ENCODE peak calls at places on chromosomes 3 and 15, in eight cellular contexts. One of them, this sample, is unnamed. For H3K36me3, H3K27me3 and H3K4me1, the result is how much of the 10 kb centered on the place peaks cover.

GRCh38 chr3:139286825-139287224 is 57.0 kb upstream of the MRPS22 start:
- DNase-seq in adipocyte: no peak
- DNase-seq in tibial artery: no peak
- DNase-seq in CD4-positive, CD25-positive, alpha-beta regulatory T cell: no peak
- DNase-seq in HCT116: no peak
- DNase-seq in mesendoderm: no peak
- DNase-seq in NT2/D1: no peak
- DNase-seq in PC-9: no peak
- DNase-seq in this sample: no peak

GRCh38 chr3:56620371-56620770 is 62.7 kb downstream of the TASOR start:
- DNase-seq in tibial artery: no peak
- DNase-seq in HCT116: no peak
- DNase-seq in mesendoderm: no peak
- DNase-seq in CD4-positive, CD25-positive, alpha-beta regulatory T cell: no peak
- DNase-seq in adipocyte: peak
- DNase-seq in NT2/D1: no peak
- DNase-seq in PC-9: no peak
- DNase-seq in this sample: no peak

GRCh38 chr3:195352895-195353488 is 82.0 kb upstream of the XXYLT1 start:
- DNase-seq in tibial artery: no peak
- DNase-seq in adipocyte: peak
- DNase-seq in mesendoderm: peak
- DNase-seq in PC-9: peak
- DNase-seq in HCT116: peak
- DNase-seq in NT2/D1: no peak
- DNase-seq in CD4-positive, CD25-positive, alpha-beta regulatory T cell: no peak
- DNase-seq in this sample: no peak

GRCh38 chr15:74136584-74137543 is 6.5 kb downstream of the ISLR2 start:
- DNase-seq in adipocyte: no peak
- DNase-seq in NT2/D1: no peak
- DNase-seq in PC-9: no peak
- DNase-seq in HCT116: no peak
- DNase-seq in tibial artery: no peak
- DNase-seq in mesendoderm: no peak
- DNase-seq in CD4-positive, CD25-positive, alpha-beta regulatory T cell: no peak
- DNase-seq in this sample: no peak

GRCh38 chr3:53577486-53577885 is 83.1 kb downstream of the CACNA1D start:
- DNase-seq in tibial artery: no peak
- DNase-seq in CD4-positive, CD25-positive, alpha-beta regulatory T cell: no peak
- DNase-seq in adipocyte: peak
- DNase-seq in PC-9: no peak
- DNase-seq in mesendoderm: peak
- DNase-seq in HCT116: no peak
- DNase-seq in NT2/D1: peak
- DNase-seq in this sample: no peak

GRCh38 chr3:146464005-146464595 is 5.3 kb downstream of the PLSCR2 start:
- DNase-seq in NT2/D1: no peak
- DNase-seq in CD4-positive, CD25-positive, alpha-beta regulatory T cell: no peak
- DNase-seq in tibial artery: no peak
- DNase-seq in mesendoderm: no peak
- DNase-seq in adipocyte: peak
- DNase-seq in PC-9: no peak
- DNase-seq in HCT116: no peak
- DNase-seq in this sample: no peak

GRCh38 chr3:25603703-25604102 is 61.0 kb downstream of the TOP2B start:
- DNase-seq in adipocyte: peak
- DNase-seq in NT2/D1: no peak
- DNase-seq in PC-9: no peak
- DNase-seq in tibial artery: peak
- DNase-seq in mesendoderm: no peak
- DNase-seq in HCT116: no peak
- DNase-seq in CD4-positive, CD25-positive, alpha-beta regulatory T cell: no peak
- DNase-seq in this sample: no peak

GRCh38 chr3:97857401-97857800 is 35.6 kb downstream of the CRYBG3 start:
- DNase-seq in adipocyte: no peak
- DNase-seq in PC-9: no peak
- DNase-seq in HCT116: no peak
- DNase-seq in mesendoderm: no peak
- DNase-seq in tibial artery: no peak
- DNase-seq in CD4-positive, CD25-positive, alpha-beta regulatory T cell: no peak
- DNase-seq in NT2/D1: no peak
- DNase-seq in this sample: no peak

GRCh38 chr15:40103124-40103858 is 5.4 kb downstream of the BMF start:
- DNase-seq in PC-9: peak
- DNase-seq in NT2/D1: no peak
- DNase-seq in HCT116: no peak
- DNase-seq in CD4-positive, CD25-positive, alpha-beta regulatory T cell: no peak
- DNase-seq in tibial artery: peak
- DNase-seq in mesendoderm: peak
- DNase-seq in adipocyte: peak
- DNase-seq in this sample: no peak

GRCh38 chr3:172104471-172105072 is 65.2 kb downstream of the FNDC3B start:
- DNase-seq in NT2/D1: no peak
- DNase-seq in adipocyte: no peak
- DNase-seq in PC-9: no peak
- DNase-seq in HCT116: no peak
- DNase-seq in CD4-positive, CD25-positive, alpha-beta regulatory T cell: no peak
- DNase-seq in tibial artery: no peak
- DNase-seq in mesendoderm: peak
- DNase-seq in this sample: no peak

GRCh38 chr15:74870496-74871213 is 2.5 kb downstream of the SCAMP2 start:
- DNase-seq in adipocyte: peak
- DNase-seq in NT2/D1: peak
- DNase-seq in tibial artery: no peak
- DNase-seq in HCT116: no peak
- DNase-seq in CD4-positive, CD25-positive, alpha-beta regulatory T cell: no peak
- DNase-seq in mesendoderm: peak
- DNase-seq in PC-9: peak
- DNase-seq in this sample: peak

GRCh38 chr3:53069422-53070068 is 23.7 kb upstream of the SFMBT1 start:
- DNase-seq in NT2/D1: no peak
- DNase-seq in tibial artery: no peak
- DNase-seq in CD4-positive, CD25-positive, alpha-beta regulatory T cell: no peak
- DNase-seq in mesendoderm: peak
- DNase-seq in adipocyte: no peak
- DNase-seq in HCT116: no peak
- DNase-seq in PC-9: no peak
- DNase-seq in this sample: no peak

GRCh38 chr3:178665747-178666146 is 129.5 kb downstream of the KCNMB2 start:
- DNase-seq in HCT116: no peak
- DNase-seq in CD4-positive, CD25-positive, alpha-beta regulatory T cell: no peak
- DNase-seq in adipocyte: no peak
- DNase-seq in PC-9: no peak
- DNase-seq in tibial artery: no peak
- DNase-seq in mesendoderm: no peak
- DNase-seq in NT2/D1: no peak
- DNase-seq in this sample: no peak

GRCh38 chr3:114586119-114586518 is 292.3 kb downstream of the TIGIT start:
- DNase-seq in PC-9: no peak
- DNase-seq in NT2/D1: no peak
- DNase-seq in adipocyte: no peak
- DNase-seq in mesendoderm: no peak
- DNase-seq in HCT116: peak
- DNase-seq in tibial artery: no peak
- DNase-seq in CD4-positive, CD25-positive, alpha-beta regulatory T cell: no peak
- DNase-seq in this sample: no peak

GRCh38 chr3:38126121-38126892 is 10.6 kb downstream of the ACAA1 start:
- DNase-seq in PC-9: no peak
- DNase-seq in CD4-positive, CD25-positive, alpha-beta regulatory T cell: no peak
- DNase-seq in mesendoderm: no peak
- DNase-seq in tibial artery: no peak
- DNase-seq in NT2/D1: no peak
- DNase-seq in adipocyte: no peak
- DNase-seq in HCT116: no peak
- DNase-seq in this sample: no peak
- H3K36me3 ChIP-seq in PC-9: under half
- H3K36me3 ChIP-seq in CD4-positive, CD25-positive, alpha-beta regulatory T cell: half or more
- H3K36me3 ChIP-seq in mesendoderm: under half
- H3K36me3 ChIP-seq in tibial artery: half or more
- H3K36me3 ChIP-seq in NT2/D1: half or more
- H3K36me3 ChIP-seq in adipocyte: half or more
- H3K36me3 ChIP-seq in HCT116: under half
- H3K36me3 ChIP-seq in this sample: half or more

DNA sequence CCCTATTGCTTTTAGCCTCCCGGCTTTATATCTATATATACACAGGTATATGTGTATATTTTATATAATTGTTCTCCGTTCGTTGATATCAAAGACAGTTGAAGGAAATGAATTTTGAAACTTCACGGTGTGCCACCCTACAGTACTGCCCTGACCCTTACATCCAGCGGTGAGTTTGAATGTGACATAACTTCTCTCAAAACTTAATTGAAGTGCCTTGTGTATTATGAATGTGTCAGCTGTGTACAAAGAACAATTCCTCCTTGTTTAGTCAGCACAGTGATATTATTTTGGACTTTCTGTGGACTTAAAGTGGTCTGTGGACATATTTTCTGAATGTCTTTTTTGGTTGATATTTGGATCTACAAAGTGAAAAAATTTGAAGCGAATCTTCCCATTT is 220 bp downstream of the TP63 start:
- DNase-seq in CD4-positive, CD25-positive, alpha-beta regulatory T cell: no peak
- DNase-seq in tibial artery: no peak
- DNase-seq in mesendoderm: no peak
- DNase-seq in adipocyte: no peak
- DNase-seq in HCT116: no peak
- DNase-seq in NT2/D1: no peak
- DNase-seq in PC-9: no peak
- DNase-seq in this sample: no peak
- H3K27me3 ChIP-seq in CD4-positive, CD25-positive, alpha-beta regulatory T cell: under half
- H3K27me3 ChIP-seq in tibial artery: under half
- H3K27me3 ChIP-seq in mesendoderm: under half
- H3K27me3 ChIP-seq in adipocyte: under half
- H3K27me3 ChIP-seq in HCT116: under half
- H3K27me3 ChIP-seq in NT2/D1: under half
- H3K27me3 ChIP-seq in PC-9: under half
- H3K27me3 ChIP-seq in this sample: under half

DNA sequence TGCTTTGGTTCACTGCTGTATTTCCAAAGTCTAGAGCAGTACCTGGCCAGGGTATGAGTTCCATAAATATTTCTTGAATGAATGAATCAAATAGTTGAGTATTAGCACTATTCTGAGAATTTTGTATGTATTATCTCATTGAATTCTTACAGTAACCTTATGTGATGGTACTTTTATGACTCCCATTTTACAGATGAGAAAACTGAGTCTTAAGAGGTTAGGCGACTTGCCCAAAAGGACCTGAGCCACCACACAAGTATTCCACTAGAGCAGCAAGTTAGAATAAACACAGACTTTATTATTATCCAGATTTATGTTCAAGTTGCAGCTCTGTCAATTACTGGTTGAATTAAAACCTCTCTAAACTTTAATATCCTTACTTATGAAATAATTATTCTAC is 29.4 kb downstream of the CRTC3 start:
- DNase-seq in adipocyte: no peak
- DNase-seq in HCT116: no peak
- DNase-seq in mesendoderm: no peak
- DNase-seq in tibial artery: no peak
- DNase-seq in PC-9: no peak
- DNase-seq in CD4-positive, CD25-positive, alpha-beta regulatory T cell: no peak
- DNase-seq in NT2/D1: no peak
- DNase-seq in this sample: no peak
- H3K4me1 ChIP-seq in adipocyte: half or more
- H3K4me1 ChIP-seq in HCT116: under half
- H3K4me1 ChIP-seq in mesendoderm: under half
- H3K4me1 ChIP-seq in tibial artery: half or more
- H3K4me1 ChIP-seq in PC-9: under half
- H3K4me1 ChIP-seq in CD4-positive, CD25-positive, alpha-beta regulatory T cell: under half
- H3K4me1 ChIP-seq in NT2/D1: under half
- H3K4me1 ChIP-seq in this sample: under half

DNA sequence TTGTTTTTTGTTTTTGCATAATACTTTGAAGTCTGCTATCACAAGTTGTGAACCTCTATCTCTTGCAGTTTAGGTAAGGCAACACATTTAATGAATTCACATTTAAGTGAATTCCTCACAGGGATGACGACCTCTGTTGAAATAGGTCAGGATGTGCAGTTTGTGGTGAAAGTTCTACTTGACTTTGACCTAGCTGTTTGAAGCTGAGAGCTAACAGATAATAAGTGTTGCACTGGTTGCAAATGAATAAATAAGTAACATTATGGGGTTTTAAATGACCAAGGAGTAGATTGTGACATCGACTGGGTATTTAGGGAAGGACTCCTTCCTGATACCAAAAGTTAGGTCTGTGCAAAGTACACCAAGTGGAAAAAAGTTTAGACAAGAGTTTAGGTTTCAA is 23.9 kb downstream of the NIT2 start:
- DNase-seq in NT2/D1: no peak
- DNase-seq in CD4-positive, CD25-positive, alpha-beta regulatory T cell: no peak
- DNase-seq in tibial artery: no peak
- DNase-seq in mesendoderm: no peak
- DNase-seq in adipocyte: no peak
- DNase-seq in HCT116: no peak
- DNase-seq in PC-9: no peak
- DNase-seq in this sample: no peak
- H3K36me3 ChIP-seq in NT2/D1: half or more
- H3K36me3 ChIP-seq in CD4-positive, CD25-positive, alpha-beta regulatory T cell: under half
- H3K36me3 ChIP-seq in tibial artery: under half
- H3K36me3 ChIP-seq in mesendoderm: under half
- H3K36me3 ChIP-seq in adipocyte: half or more
- H3K36me3 ChIP-seq in HCT116: under half
- H3K36me3 ChIP-seq in PC-9: half or more
- H3K36me3 ChIP-seq in this sample: under half

GRCh38 chr15:60000113-60000823 is 3.8 kb upstream of the FOXB1 start:
- DNase-seq in tibial artery: no peak
- DNase-seq in adipocyte: no peak
- DNase-seq in CD4-positive, CD25-positive, alpha-beta regulatory T cell: no peak
- DNase-seq in mesendoderm: peak
- DNase-seq in NT2/D1: no peak
- DNase-seq in PC-9: no peak
- DNase-seq in HCT116: no peak
- DNase-seq in this sample: no peak
- H3K27me3 ChIP-seq in tibial artery: under half
- H3K27me3 ChIP-seq in adipocyte: half or more
- H3K27me3 ChIP-seq in CD4-positive, CD25-positive, alpha-beta regulatory T cell: half or more
- H3K27me3 ChIP-seq in mesendoderm: under half
- H3K27me3 ChIP-seq in NT2/D1: half or more
- H3K27me3 ChIP-seq in PC-9: under half
- H3K27me3 ChIP-seq in HCT116: under half
- H3K27me3 ChIP-seq in this sample: half or more

GRCh38 chr3:15287565-15288330 is 44.6 kb downstream of the SH3BP5 start:
- DNase-seq in mesendoderm: no peak
- DNase-seq in tibial artery: peak
- DNase-seq in CD4-positive, CD25-positive, alpha-beta regulatory T cell: no peak
- DNase-seq in adipocyte: peak
- DNase-seq in NT2/D1: no peak
- DNase-seq in PC-9: no peak
- DNase-seq in HCT116: no peak
- DNase-seq in this sample: no peak
- H3K4me1 ChIP-seq in mesendoderm: under half
- H3K4me1 ChIP-seq in tibial artery: half or more
- H3K4me1 ChIP-seq in CD4-positive, CD25-positive, alpha-beta regulatory T cell: half or more
- H3K4me1 ChIP-seq in adipocyte: under half
- H3K4me1 ChIP-seq in NT2/D1: under half
- H3K4me1 ChIP-seq in PC-9: under half
- H3K4me1 ChIP-seq in HCT116: under half
- H3K4me1 ChIP-seq in this sample: under half

This sample was measured in HAP-1.